ENCODE peak calls at places on chromosome 5, in nine cellular contexts. P, B, F, T, X, J, M, L and S are unnamed samples.

GRCh38 chr5:132110930-132111329 is 37.3 kb downstream of the CSF2 start:
- DNase-seq in P (no peak), B (no peak), F (no peak), T (no peak), X (no peak), J (no peak), M (no peak), L (no peak), S (no peak)

GRCh38 chr5:10018670-10019069 is 231.0 kb downstream of the ATPSCKMT start:
- DNase-seq in P (peak; percentile 91), B (no peak), F (peak; percentile 86), T (no peak), X (no peak), J (no peak), M (peak; percentile 71), L (no peak), S (no peak)

GRCh38 chr5:173715607-173716006 is 99.2 kb upstream of the BOD1 start:
- DNase-seq in P (peak; percentile 41), B (no peak), F (no peak), T (no peak), X (no peak), J (no peak), M (no peak), L (no peak), S (no peak)

GRCh38 chr5:147568710-147569109 is 58.8 kb upstream of the DPYSL3 start:
- DNase-seq in P (no peak), B (no peak), F (no peak), T (no peak), X (no peak), J (no peak), M (no peak), L (no peak), S (no peak)

GRCh38 chr5:83919071-83920041 is 198.7 kb upstream of the HAPLN1 start:
- DNase-seq in P (no peak), B (no peak), F (peak; percentile 65), T (no peak), X (no peak), J (no peak), M (no peak), L (no peak), S (no peak)

GRCh38 chr5:170642066-170642735 is 138.4 kb downstream of the KCNIP1 start:
- DNase-seq in P (no peak), B (no peak), F (no peak), T (no peak), X (no peak), J (no peak), M (no peak), L (no peak), S (no peak)

GRCh38 chr5:119328753-119329602 is 26.8 kb upstream of the TNFAIP8 start:
- DNase-seq in P (peak; percentile 93), B (no peak), F (peak; percentile 69), T (no peak), X (no peak), J (peak; percentile 34), M (peak; percentile 69), L (no peak), S (no peak)

GRCh38 chr5:57037355-57037754 is 85.4 kb upstream of the MIER3 start:
- DNase-seq in P (no peak), B (no peak), F (no peak), T (no peak), X (no peak), J (no peak), M (no peak), L (no peak), S (peak; percentile 29)

GRCh38 chr5:173527671-173528070 is 88.8 kb downstream of the BOD1 start:
- DNase-seq in P (no peak), B (no peak), F (no peak), T (no peak), X (no peak), J (no peak), M (no peak), L (no peak), S (no peak)

GRCh38 chr5:113480243-113480642 is 8.0 kb downstream of the MCC start:
- DNase-seq in P (peak; percentile 14), B (no peak), F (no peak), T (no peak), X (no peak), J (no peak), M (no peak), L (no peak), S (no peak)

GRCh38 chr5:17203329-17204132 is 13.9 kb upstream of the BASP1 start:
- DNase-seq in P (peak; percentile 88), B (peak; percentile 36), F (peak; percentile 77), T (no peak), X (peak; percentile 43), J (no peak), M (peak; percentile 75), L (peak; percentile 73), S (no peak)

GRCh38 chr5:165333623-165334022 is 1828.2 kb downstream of the MAT2B start:
- DNase-seq in P (no peak), B (no peak), F (no peak), T (no peak), X (no peak), J (no peak), M (no peak), L (no peak), S (no peak)

GRCh38 chr5:14668247-14668646 is 3.7 kb downstream of the OTULIN start:
- DNase-seq in P (no peak), B (no peak), F (no peak), T (no peak), X (no peak), J (peak; percentile 30), M (no peak), L (no peak), S (no peak)

GRCh38 chr5:19568004-19568403 is 420.0 kb downstream of the CDH18 start:
- DNase-seq in P (no peak), B (no peak), F (no peak), T (no peak), X (no peak), J (no peak), M (no peak), L (no peak), S (no peak)

GRCh38 chr5:95895223-95895622 is 66.4 kb downstream of the ELL2 start:
- DNase-seq in P (no peak), B (no peak), F (no peak), T (no peak), X (no peak), J (no peak), M (no peak), L (no peak), S (no peak)

DNA sequence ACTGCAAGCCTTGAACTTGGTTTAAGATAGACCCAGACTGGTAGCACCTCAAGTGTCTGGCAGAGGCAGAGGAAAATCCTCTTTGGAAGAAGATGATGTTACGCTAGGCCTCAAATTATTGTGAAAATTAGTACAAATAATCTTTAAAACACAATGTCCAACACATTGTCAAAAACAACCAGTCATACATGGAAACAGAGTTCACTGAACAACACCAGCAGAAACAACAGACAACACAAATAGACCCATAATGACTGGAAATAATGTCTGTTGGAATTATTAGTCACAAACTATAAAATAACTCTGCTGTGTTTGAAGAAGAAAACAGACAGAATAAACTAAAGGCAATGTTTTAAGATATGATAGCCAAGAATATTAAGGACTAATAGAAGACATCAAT is 15.4 kb upstream of the ZNF366 start:
- DNase-seq in P (no peak), B (no peak), F (no peak), T (no peak), X (no peak), J (no peak), M (no peak), L (no peak), S (no peak)
- TF ChIP-seq CTCF in P (no peak), B (no peak), F (no peak), T (no peak), X (no peak), J (no peak), M (no peak), L (no peak), S (no peak)

DNA sequence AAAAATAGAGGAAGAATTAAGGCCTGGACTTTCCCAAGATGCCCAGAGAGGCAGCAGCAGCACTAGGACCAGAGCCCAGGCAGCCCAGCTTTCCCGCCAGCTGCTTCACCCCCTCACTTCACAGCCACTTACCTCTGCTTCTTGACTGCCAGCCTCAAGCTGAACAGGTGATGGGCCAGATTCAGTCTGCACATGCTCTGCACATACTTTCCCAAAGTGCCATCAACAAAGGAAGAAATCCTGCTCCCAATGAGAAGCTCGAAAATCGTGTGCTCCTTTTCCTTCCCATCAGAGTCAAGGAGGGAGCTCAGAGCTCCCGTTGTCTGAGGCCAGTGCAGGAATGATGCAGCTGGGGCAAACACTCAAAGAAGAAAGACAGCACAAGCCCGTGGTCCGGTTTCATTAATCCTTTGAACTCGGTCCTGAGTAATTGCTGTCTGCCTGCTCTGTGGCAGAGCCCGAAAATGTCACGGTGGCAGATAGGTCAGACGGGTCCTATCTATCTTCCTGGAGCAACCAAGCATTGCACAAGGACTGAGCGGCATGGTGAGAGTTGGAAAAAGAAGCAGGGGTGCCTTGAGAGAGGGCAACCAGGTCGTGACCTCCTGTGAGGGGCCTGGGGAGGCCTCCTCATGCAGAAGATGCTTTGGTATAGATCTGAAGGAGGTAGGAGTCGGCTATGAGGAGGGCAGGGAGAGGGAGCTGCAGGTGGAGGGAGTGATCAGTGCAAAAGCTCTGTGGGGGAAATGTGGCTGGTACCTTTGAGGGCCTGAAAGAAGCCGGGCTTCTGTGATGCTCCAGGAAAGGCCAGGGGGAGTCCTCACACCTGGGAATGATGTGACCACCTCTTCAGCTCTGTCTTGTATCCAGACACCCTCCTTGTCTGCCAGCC is 3.8 kb upstream of the SLC25A48 start:
- DNase-seq in P (no peak), B (no peak), F (no peak), T (peak; percentile 47), X (no peak), J (no peak), M (no peak), L (no peak), S (no peak)
- TF ChIP-seq CTCF in P (no peak), B (no peak), F (no peak), T (peak; percentile 49), X (no peak), J (no peak), M (no peak), L (no peak), S (peak; percentile 24)

DNA sequence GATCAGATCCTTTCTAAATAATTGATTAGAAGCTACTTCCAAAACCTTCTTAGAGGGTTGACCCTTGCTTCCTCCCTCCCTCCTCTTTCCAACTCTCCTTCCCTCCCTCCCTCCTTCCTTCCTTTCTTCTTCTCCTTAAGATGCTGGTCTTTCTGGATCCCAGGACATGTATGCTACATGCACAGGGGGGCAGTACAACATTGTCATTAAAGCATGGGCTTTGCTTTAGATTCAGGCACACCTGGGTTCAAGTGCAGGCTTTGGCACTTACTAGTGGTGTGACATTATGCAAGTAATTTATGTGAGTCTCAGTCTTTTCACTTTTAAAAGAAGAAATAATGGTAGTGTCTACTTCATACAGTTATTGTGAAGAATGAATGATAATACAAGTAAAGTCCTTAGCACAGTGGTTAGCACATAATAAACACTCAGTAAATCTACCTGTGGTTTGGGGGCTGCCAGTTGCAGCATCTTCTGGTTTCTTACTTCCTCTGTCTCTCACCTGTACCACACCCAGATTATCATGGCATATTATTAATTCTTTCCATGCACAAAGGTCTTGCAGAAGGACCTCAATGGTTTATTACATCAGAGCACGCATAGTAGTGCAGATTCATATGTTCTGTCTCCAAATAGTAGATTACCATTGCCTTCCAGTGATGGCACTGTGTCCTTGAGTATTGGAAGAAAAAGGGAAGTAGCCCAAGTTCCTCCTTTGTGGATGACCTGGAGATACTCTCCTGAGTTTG is 154.1 kb downstream of the ARHGAP26 start:
- DNase-seq in P (peak; percentile 43), B (no peak), F (peak; percentile 38), T (no peak), X (no peak), J (no peak), M (no peak), L (no peak), S (no peak)
- TF ChIP-seq CTCF in P (no peak), B (peak; percentile 5), F (peak; percentile 43), T (peak; percentile 20), X (no peak), J (no peak), M (peak; percentile 43), L (peak; percentile 24), S (no peak)

GRCh38 chr5:43401827-43402226 is 10.4 kb downstream of the CCL28 start:
- DNase-seq in P (peak; percentile 11), B (no peak), F (no peak), T (no peak), X (no peak), J (no peak), M (no peak), L (no peak), S (no peak)
- TF ChIP-seq CTCF in P (peak; percentile 30), B (no peak), F (peak; percentile 44), T (peak; percentile 35), X (peak; percentile 31), J (no peak), M (peak; percentile 66), L (peak; percentile 52), S (no peak)